ENCODE peak calls at places on chromosomes 1 and 21, in seven cellular contexts. K is H1, M is K562, G is HepG2, C is SK-N-SH, P is GM12878, B is HCT116. Y is an unnamed sample.

GRCh38 chr1:89149976-89150375 is 24.1 kb upstream of the GBP2 start:
- DNase-seq in K (no peak), M (no peak), G (no peak), C (no peak), P (no peak), B (no peak), Y (no peak)

GRCh38 chr1:78619803-78620579 is at the start of gene IFI44L:
- DNase-seq in K (no peak), M (no peak), G (no peak), C (no peak), P (peak; percentile 89), B (no peak), Y (no peak)

GRCh38 chr1:201628490-201628889 is 89.6 kb downstream of the NAV1 start:
- DNase-seq in K (no peak), M (no peak), G (no peak), C (peak; percentile 45), P (no peak), B (no peak), Y (no peak)

GRCh38 chr1:35564037-35564883 is 6.7 kb downstream of the NCDN start:
- DNase-seq in K (no peak), M (peak; percentile 85), G (peak; percentile 73), C (peak; percentile 87), P (no peak), B (peak; percentile 58), Y (peak; percentile 82)

GRCh38 chr1:184563308-184563707 is 176.5 kb downstream of the C1orf21 start:
- DNase-seq in K (no peak), M (no peak), G (no peak), C (peak; percentile 34), P (no peak), B (no peak), Y (no peak)

GRCh38 chr1:109767596-109768334 is 4.0 kb upstream of the EPS8L3 start:
- DNase-seq in K (no peak), M (no peak), G (no peak), C (no peak), P (no peak), B (no peak), Y (no peak)

GRCh38 chr1:38291906-38292521 is 245.4 kb upstream of the POU3F1 start:
- DNase-seq in K (no peak), M (peak; percentile 73), G (no peak), C (no peak), P (no peak), B (no peak), Y (no peak)

GRCh38 chr1:156113263-156114004 is 1.1 kb upstream of the LMNA start:
- DNase-seq in K (no peak), M (no peak), G (no peak), C (peak; percentile 50), P (no peak), B (no peak), Y (no peak)

GRCh38 chr1:25565188-25565591 is 21.8 kb downstream of the LDLRAP1 start:
- DNase-seq in K (no peak), M (no peak), G (no peak), C (no peak), P (no peak), B (no peak), Y (no peak)

GRCh38 chr1:69263982-69264381 is 303.7 kb upstream of the LRRC7 start:
- DNase-seq in K (no peak), M (no peak), G (no peak), C (peak; percentile 4), P (no peak), B (no peak), Y (no peak)

GRCh38 chr1:35544976-35545375 is 12.2 kb downstream of the KIAA0319L start:
- DNase-seq in K (peak; percentile 46), M (peak; percentile 75), G (peak; percentile 85), C (peak; percentile 58), P (peak; percentile 50), B (no peak), Y (peak; percentile 51)

GRCh38 chr1:70685300-70686286 is 274.5 kb downstream of the CTH start:
- DNase-seq in K (peak; percentile 31), M (peak; percentile 60), G (peak; percentile 68), C (peak; percentile 57), P (peak; percentile 13), B (peak; percentile 41), Y (peak; percentile 78)

GRCh38 chr1:224922404-224923164 is 6.9 kb upstream of the DNAH14 start:
- DNase-seq in K (no peak), M (peak; percentile 57), G (peak; percentile 30), C (peak; percentile 61), P (peak; percentile 11), B (peak; percentile 31), Y (peak; percentile 84)

GRCh38 chr1:170619167-170620030 is 44.5 kb upstream of the PRRX1 start:
- DNase-seq in K (no peak), M (no peak), G (no peak), C (no peak), P (no peak), B (no peak), Y (peak; percentile 24)

GRCh38 chr1:240965581-240966091 is 353.7 kb upstream of the GREM2 start:
- DNase-seq in K (no peak), M (no peak), G (no peak), C (no peak), P (no peak), B (no peak), Y (no peak)

GRCh38 chr1:31257213-31257612 is 17.5 kb upstream of the NKAIN1 start:
- DNase-seq in K (no peak), M (no peak), G (no peak), C (no peak), P (no peak), B (no peak), Y (no peak)

GRCh38 chr1:109113787-109114568 is at the start of gene ELAPOR1:
- DNase-seq in K (no peak), M (no peak), G (no peak), C (peak; percentile 74), P (no peak), B (no peak), Y (no peak)

GRCh38 chr21:35648512-35648911 is 411.8 kb downstream of the SETD4 start:
- DNase-seq in K (no peak), M (no peak), G (no peak), C (no peak), P (no peak), B (no peak), Y (peak; percentile 45)

GRCh38 chr1:75126611-75127101 is 7.5 kb upstream of the LHX8 start:
- DNase-seq in K (no peak), M (no peak), G (no peak), C (no peak), P (no peak), B (no peak), Y (no peak)

GRCh38 chr21:29096619-29097018 is 23.2 kb upstream of the CCT8 start:
- DNase-seq in K (no peak), M (no peak), G (no peak), C (no peak), P (no peak), B (no peak), Y (no peak)

GRCh38 chr1:79375352-79375751 is 368.8 kb upstream of the ADGRL4 start:
- DNase-seq in K (no peak), M (no peak), G (no peak), C (no peak), P (no peak), B (no peak), Y (no peak)

GRCh38 chr1:77487631-77488030 is 194.8 kb downstream of the ZZZ3 start:
- DNase-seq in K (no peak), M (no peak), G (no peak), C (no peak), P (no peak), B (no peak), Y (no peak)

GRCh38 chr1:50271968-50272578 is 151.2 kb downstream of the DMRTA2 start:
- DNase-seq in K (no peak), M (peak; percentile 31), G (peak; percentile 15), C (peak; percentile 65), P (no peak), B (peak; percentile 4), Y (peak; percentile 32)

GRCh38 chr1:247112479-247112781 is 8.3 kb upstream of the ZNF669 start:
- DNase-seq in K (no peak), M (no peak), G (no peak), C (no peak), P (no peak), B (no peak), Y (no peak)

GRCh38 chr21:43885721-43886120 is 20.7 kb downstream of the AGPAT3 start:
- DNase-seq in K (no peak), M (no peak), G (no peak), C (no peak), P (no peak), B (no peak), Y (no peak)

GRCh38 chr1:206774096-206774495 is 1.8 kb upstream of the IL10 start:
- DNase-seq in K (no peak), M (no peak), G (no peak), C (no peak), P (no peak), B (no peak), Y (no peak)
- TF ChIP-seq JUND in K (no peak), M (no peak), G (no peak), C (no peak), P (no peak), B (no peak), Y (no peak)

GRCh38 chr1:99557556-99558256 is 88.2 kb upstream of the PALMD start:
- DNase-seq in K (no peak), M (no peak), G (no peak), C (no peak), P (no peak), B (no peak), Y (no peak)
- TF ChIP-seq JUND in K (no peak), M (no peak), G (no peak), C (peak; percentile 84), P (no peak), B (no peak), Y (no peak)

GRCh38 chr1:205579711-205580110 is 52.1 kb downstream of the ELK4 start:
- DNase-seq in K (no peak), M (no peak), G (no peak), C (no peak), P (no peak), B (no peak), Y (no peak)

GRCh38 chr1:205576805-205577761 is 54.7 kb downstream of the ELK4 start:
- DNase-seq in K (no peak), M (no peak), G (no peak), C (no peak), P (no peak), B (no peak), Y (no peak)

GRCh38 chr1:205578780-205579571 is 52.8 kb downstream of the ELK4 start:
- DNase-seq in K (no peak), M (no peak), G (no peak), C (no peak), P (no peak), B (no peak), Y (no peak)

GRCh38 chr1:205576011-205576410 is 55.8 kb downstream of the ELK4 start:
- DNase-seq in K (no peak), M (no peak), G (no peak), C (no peak), P (no peak), B (no peak), Y (no peak)

GRCh38 chr1:205577874-205578658 is 53.7 kb downstream of the ELK4 start:
- DNase-seq in K (no peak), M (no peak), G (no peak), C (peak; percentile 66), P (no peak), B (no peak), Y (no peak)
- TF ChIP-seq JUND in K (no peak), M (no peak), G (no peak), C (no peak), P (no peak), B (no peak), Y (no peak)

DNA sequence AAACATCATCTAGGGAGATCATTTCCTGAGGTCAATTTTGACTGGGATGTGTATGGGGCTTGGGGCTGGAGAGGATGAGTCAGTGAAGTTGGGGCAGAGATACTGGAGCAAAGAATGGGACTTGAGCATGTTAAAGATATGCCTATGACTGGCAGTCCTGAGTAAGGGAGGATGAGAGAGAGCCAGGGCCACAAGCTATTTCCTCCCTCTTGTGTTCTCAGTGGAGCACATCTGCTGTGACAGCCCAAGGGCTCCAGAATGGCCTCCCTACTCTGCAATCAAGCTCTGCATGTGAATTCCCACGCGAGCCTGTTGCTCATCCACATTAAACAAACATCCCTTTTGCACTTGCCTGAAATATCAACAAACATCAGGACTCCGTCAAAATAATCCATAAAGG is 9.3 kb downstream of the ADCY10 start:
- DNase-seq in K (no peak), M (peak; percentile 35), G (no peak), C (no peak), P (no peak), B (no peak), Y (no peak)
- TF ChIP-seq JUND in K (no peak), M (peak; percentile 65), G (no peak), C (no peak), P (no peak), B (no peak), Y (no peak)